ENCODE peak calls at places on chromosome 9, in five cellular contexts. Q is HCT116, V is AG09319, C is kidney, J is RWPE1. Y is an unnamed sample.

GRCh38 chr9:636931-637591 is 204.4 kb upstream of the DMRT1 start:
- DNase-seq in Q (no peak), V (no peak), C (no peak), J (no peak), Y (no peak)

GRCh38 chr9:71681104-71681707 is 87.1 kb downstream of the CEMIP2 start:
- DNase-seq in Q (no peak), V (no peak), C (no peak), J (no peak), Y (no peak)

GRCh38 chr9:129487658-129488483 is 133.0 kb downstream of the C9orf50 start:
- DNase-seq in Q (no peak), V (no peak), C (peak; percentile 85), J (no peak), Y (no peak)

GRCh38 chr9:88075966-88076285 is 62.3 kb downstream of the SPATA31C2 start:
- DNase-seq in Q (no peak), V (no peak), C (no peak), J (peak; percentile 23), Y (no peak)

GRCh38 chr9:125843646-125844045 is 96.5 kb downstream of the PBX3 start:
- DNase-seq in Q (no peak), V (no peak), C (no peak), J (no peak), Y (no peak)

GRCh38 chr9:78903581-78903980 is 606.7 kb downstream of the PSAT1 start:
- DNase-seq in Q (no peak), V (no peak), C (no peak), J (no peak), Y (no peak)

GRCh38 chr9:70581214-70581966 is 166.9 kb upstream of the KLF9 start:
- DNase-seq in Q (no peak), V (no peak), C (no peak), J (no peak), Y (no peak)

GRCh38 chr9:88680505-88681160 is 145.7 kb downstream of the NXNL2 start:
- DNase-seq in Q (no peak), V (no peak), C (no peak), J (no peak), Y (no peak)

GRCh38 chr9:133144142-133144886 is 19.4 kb downstream of the GBGT1 start:
- DNase-seq in Q (no peak), V (no peak), C (peak; percentile 96), J (peak; percentile 91), Y (peak; percentile 91)

GRCh38 chr9:88179080-88179521 is 40.8 kb upstream of the SPATA31C2 start:
- DNase-seq in Q (no peak), V (no peak), C (no peak), J (no peak), Y (no peak)

GRCh38 chr9:113678874-113679273 is 197.2 kb upstream of the ZNF618 start:
- DNase-seq in Q (no peak), V (no peak), C (no peak), J (no peak), Y (no peak)

GRCh38 chr9:121642758-121643157 is 8.7 kb upstream of the DAB2IP start:
- DNase-seq in Q (no peak), V (no peak), C (no peak), J (no peak), Y (no peak)

GRCh38 chr9:125683486-125683885 is 23.5 kb downstream of the MAPKAP1 start:
- DNase-seq in Q (no peak), V (no peak), C (no peak), J (no peak), Y (no peak)

GRCh38 chr9:12702160-12702758 is 9.1 kb downstream of the TYRP1 start:
- DNase-seq in Q (peak; percentile 56), V (peak; percentile 29), C (peak; percentile 15), J (peak; percentile 31), Y (no peak)

GRCh38 chr9:8338249-8338721 is 538.7 kb upstream of the DMAC1 start:
- DNase-seq in Q (no peak), V (no peak), C (no peak), J (no peak), Y (no peak)

GRCh38 chr9:37539634-37540033 is 36.5 kb downstream of the FBXO10 start:
- DNase-seq in Q (no peak), V (no peak), C (no peak), J (no peak), Y (no peak)

GRCh38 chr9:120928015-120928719 is 1.6 kb upstream of the TRAF1 start:
- DNase-seq in Q (no peak), V (no peak), C (peak; percentile 83), J (peak; percentile 62), Y (no peak)

GRCh38 chr9:130204341-130204740 is 32.1 kb downstream of the NCS1 start:
- DNase-seq in Q (no peak), V (no peak), C (no peak), J (no peak), Y (no peak)

GRCh38 chr9:35909274-35909673 is at the start of gene SPAAR:
- DNase-seq in Q (no peak), V (no peak), C (no peak), J (no peak), Y (no peak)

GRCh38 chr9:129140397-129141065 is 29.3 kb downstream of the PTPA start:
- DNase-seq in Q (no peak), V (no peak), C (no peak), J (peak; percentile 51), Y (no peak)

GRCh38 chr9:130626249-130626982 is 38.0 kb upstream of the PRDM12 start:
- DNase-seq in Q (no peak), V (no peak), C (no peak), J (no peak), Y (no peak)

GRCh38 chr9:85079374-85079773 is 409.8 kb downstream of the NTRK2 start:
- DNase-seq in Q (no peak), V (no peak), C (no peak), J (no peak), Y (no peak)

GRCh38 chr9:613771-614347 is 227.6 kb upstream of the DMRT1 start:
- DNase-seq in Q (peak; percentile 13), V (peak; percentile 81), C (peak; percentile 88), J (peak; percentile 46), Y (peak; percentile 87)

GRCh38 chr9:33687779-33688178 is 107.6 kb upstream of the PRSS3 start:
- DNase-seq in Q (no peak), V (no peak), C (no peak), J (no peak), Y (no peak)

GRCh38 chr9:32581512-32582143 is 8.7 kb upstream of the NDUFB6 start:
- DNase-seq in Q (peak; percentile 71), V (peak; percentile 28), C (no peak), J (peak; percentile 53), Y (no peak)

GRCh38 chr9:121187681-121188305 is 13.9 kb downstream of the RAB14 start:
- DNase-seq in Q (no peak), V (no peak), C (no peak), J (no peak), Y (no peak)

GRCh38 chr9:121956808-121957207 is 136.3 kb downstream of the TTLL11 start:
- DNase-seq in Q (no peak), V (no peak), C (no peak), J (peak; percentile 51), Y (no peak)

GRCh38 chr9:97547098-97547829 is 45.8 kb downstream of the TMOD1 start:
- DNase-seq in Q (no peak), V (no peak), C (no peak), J (no peak), Y (no peak)

GRCh38 chr9:90927496-90927895 is 125.9 kb downstream of the SYK start:
- DNase-seq in Q (no peak), V (no peak), C (no peak), J (no peak), Y (no peak)

GRCh38 chr9:79572891-79573696 is 1.3 kb downstream of the TLE4 start:
- DNase-seq in Q (no peak), V (no peak), C (peak; percentile 88), J (peak; percentile 52), Y (peak; percentile 89)

GRCh38 chr9:81669011-81669739 is 20.2 kb downstream of the TLE1 start:
- DNase-seq in Q (no peak), V (no peak), C (no peak), J (no peak), Y (no peak)

GRCh38 chr9:98129451-98129881 is 10.4 kb upstream of the TRIM14 start:
- DNase-seq in Q (no peak), V (no peak), C (peak; percentile 49), J (no peak), Y (no peak)

GRCh38 chr9:126228779-126229444 is 97.7 kb upstream of the MVB12B start:
- DNase-seq in Q (peak; percentile 53), V (peak; percentile 23), C (no peak), J (peak; percentile 88), Y (peak; percentile 90)

GRCh38 chr9:120936011-120936763 is 9.6 kb upstream of the TRAF1 start:
- DNase-seq in Q (peak; percentile 83), V (peak; percentile 90), C (peak; percentile 96), J (peak; percentile 98), Y (peak; percentile 98)

GRCh38 chr9:12809720-12810119 is 34.9 kb downstream of the LURAP1L start:
- DNase-seq in Q (no peak), V (no peak), C (no peak), J (no peak), Y (no peak)

GRCh38 chr9:121440265-121440664 is 59.4 kb downstream of the GGTA1 start:
- DNase-seq in Q (peak; percentile 7), V (no peak), C (no peak), J (peak; percentile 52), Y (no peak)

GRCh38 chr9:115396071-115396529 is 278.1 kb upstream of the TNC start:
- DNase-seq in Q (no peak), V (no peak), C (no peak), J (no peak), Y (no peak)

DNA sequence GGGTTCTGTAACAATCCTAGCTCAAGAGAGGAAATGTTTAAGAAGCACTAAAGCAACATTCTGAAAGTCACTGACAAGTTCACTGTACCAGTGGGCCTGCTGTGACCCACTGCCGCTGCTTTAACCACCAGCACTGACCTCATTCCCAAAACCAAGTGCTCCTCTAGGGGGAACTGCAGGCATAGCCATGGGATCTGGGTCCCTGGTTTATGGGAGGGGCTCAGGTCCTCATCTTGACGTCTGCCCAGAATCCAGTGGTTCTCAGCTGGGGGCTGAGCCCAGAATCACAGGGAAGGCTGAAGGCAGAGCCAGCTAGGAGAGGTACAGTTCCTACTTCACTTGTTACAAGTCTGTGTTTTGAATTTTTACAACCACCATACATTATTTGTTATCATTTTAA is 36.1 kb upstream of the SLC2A8 start:
- DNase-seq in Q (peak; percentile 21), V (no peak), C (no peak), J (peak; percentile 76), Y (no peak)
- TF ChIP-seq CTCF in Q (peak; percentile 26), V (peak; percentile 28), C (no peak), J (no peak), Y (peak; percentile 28)

GRCh38 chr9:14080940-14081621 is 232.9 kb downstream of the NFIB start:
- DNase-seq in Q (no peak), V (no peak), C (no peak), J (peak; percentile 36), Y (no peak)
- TF ChIP-seq CTCF in Q (no peak), V (no peak), C (no peak), J (no peak), Y (no peak)

GRCh38 chr9:110875275-110875674 is 163.0 kb downstream of the LPAR1 start:
- DNase-seq in Q (no peak), V (no peak), C (no peak), J (no peak), Y (no peak)
- TF ChIP-seq CTCF in Q (peak; percentile 28), V (no peak), C (no peak), J (no peak), Y (no peak)

DNA sequence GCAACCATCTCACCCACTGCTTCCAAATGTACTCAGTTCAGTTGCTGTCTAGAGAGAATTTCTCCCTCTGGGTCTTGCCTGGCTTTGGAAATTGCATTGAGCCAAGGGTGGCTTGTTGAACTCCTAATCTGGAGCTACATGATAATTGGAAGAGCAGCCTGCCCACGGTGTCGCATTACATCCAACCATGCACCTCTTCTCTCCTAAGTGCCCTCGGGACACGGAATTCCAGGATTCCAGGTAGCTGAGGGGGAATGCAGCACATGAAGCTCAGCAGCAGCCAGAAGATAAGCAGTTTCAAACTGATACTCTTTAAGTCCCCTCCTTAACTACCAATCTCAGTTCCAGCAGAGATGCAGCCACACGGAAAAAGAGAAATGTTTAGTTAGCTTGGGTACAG is 509.4 kb upstream of the KLF4 start:
- DNase-seq in Q (peak; percentile 15), V (no peak), C (no peak), J (no peak), Y (no peak)
- TF ChIP-seq CTCF in Q (no peak), V (no peak), C (no peak), J (no peak), Y (no peak)

Y was measured in osteocyte.